ENCODE peak calls at places on chromosomes 7 and 10, in five cellular contexts. E is RWPE1, Y is AG04450, C is glutamatergic neuron, X is A549. J is an unnamed sample.

GRCh38 chr10:86361134-86362128 is 5.2 kb downstream of the GRID1 start:
- DNase-seq in E (no peak), Y (no peak), C (peak), X (no peak), J (no peak)

GRCh38 chr10:77428776-77429395 is 208.7 kb downstream of the KCNMA1 start:
- DNase-seq in E (peak), Y (peak), C (peak), X (peak), J (peak)

GRCh38 chr10:130336612-130337304 is 200.6 kb downstream of the GLRX3 start:
- DNase-seq in E (no peak), Y (no peak), C (peak), X (no peak), J (no peak)

GRCh38 chr10:20970044-20970443 is 72.9 kb upstream of the NEBL start:
- DNase-seq in E (peak), Y (no peak), C (no peak), X (no peak), J (no peak)

GRCh38 chr7:156055206-156055822 is 243.1 kb upstream of the SHH start:
- DNase-seq in E (no peak), Y (no peak), C (no peak), X (peak), J (no peak)

GRCh38 chr7:13291010-13291409 is 603.6 kb downstream of the ARL4A start:
- DNase-seq in E (no peak), Y (no peak), C (no peak), X (no peak), J (no peak)

GRCh38 chr7:137086896-137087295 is 218.4 kb downstream of the CHRM2 start:
- DNase-seq in E (no peak), Y (no peak), C (no peak), X (no peak), J (no peak)

GRCh38 chr7:3880221-3880935 is 579.3 kb downstream of the SDK1 start:
- DNase-seq in E (no peak), Y (no peak), C (no peak), X (no peak), J (no peak)

GRCh38 chr7:14637968-14638367 is 264.6 kb downstream of the DGKB start:
- DNase-seq in E (no peak), Y (no peak), C (no peak), X (no peak), J (no peak)

GRCh38 chr10:49633327-49634045 is 19.6 kb downstream of the CHAT start:
- DNase-seq in E (no peak), Y (no peak), C (peak), X (no peak), J (no peak)

GRCh38 chr7:141663081-141663510 is 38.9 kb downstream of the DENND11 start:
- DNase-seq in E (no peak), Y (no peak), C (no peak), X (peak), J (peak)

GRCh38 chr7:56110611-56111010 is 4.3 kb upstream of the CHCHD2 start:
- DNase-seq in E (no peak), Y (no peak), C (no peak), X (no peak), J (no peak)

GRCh38 chr10:44385726-44386438 is 985 bp upstream of the CXCL12 start:
- DNase-seq in E (no peak), Y (no peak), C (no peak), X (no peak), J (no peak)

GRCh38 chr7:90402785-90403173 is 482 bp upstream of the CLDN12 start:
- DNase-seq in E (no peak), Y (no peak), C (no peak), X (no peak), J (no peak)

GRCh38 chr7:152414779-152415178 is 21.0 kb downstream of the KMT2C start:
- DNase-seq in E (no peak), Y (no peak), C (no peak), X (no peak), J (no peak)

GRCh38 chr7:106367018-106367420 is 82.2 kb upstream of the NAMPT start:
- DNase-seq in E (no peak), Y (no peak), C (no peak), X (no peak), J (no peak)

GRCh38 chr10:123995461-123996131 is 97.8 kb downstream of the CHST15 start:
- DNase-seq in E (peak), Y (peak), C (peak), X (peak), J (peak)

GRCh38 chr10:101311440-101312067 is 42.4 kb upstream of the BTRC start:
- DNase-seq in E (no peak), Y (no peak), C (no peak), X (no peak), J (no peak)

GRCh38 chr10:42940487-42941157 is 136.2 kb upstream of the RET start:
- DNase-seq in E (no peak), Y (no peak), C (no peak), X (no peak), J (no peak)

GRCh38 chr10:72800000-72800740 is 93.4 kb upstream of the OIT3 start:
- DNase-seq in E (no peak), Y (no peak), C (no peak), X (no peak), J (no peak)

GRCh38 chr10:85635650-85636049 is 730.9 kb downstream of the GRID1 start:
- DNase-seq in E (no peak), Y (no peak), C (no peak), X (no peak), J (no peak)

GRCh38 chr10:29807407-29807806 is 172.6 kb upstream of the SVIL start:
- DNase-seq in E (peak), Y (no peak), C (no peak), X (peak), J (peak)

GRCh38 chr10:114393482-114393881 is 10.8 kb downstream of the AFAP1L2 start:
- DNase-seq in E (peak), Y (no peak), C (no peak), X (no peak), J (no peak)

GRCh38 chr7:129845972-129846327 is 106.8 kb downstream of the UBE2H start:
- DNase-seq in E (peak), Y (peak), C (no peak), X (peak), J (no peak)

GRCh38 chr7:151368136-151368571 is 26.5 kb downstream of the NUB1 start:
- DNase-seq in E (peak), Y (peak), C (peak), X (peak), J (peak)

GRCh38 chr10:90571876-90572275 is 286.0 kb downstream of the HTR7 start:
- DNase-seq in E (no peak), Y (no peak), C (no peak), X (no peak), J (no peak)

GRCh38 chr10:35781643-35782035 is 139.5 kb upstream of the FZD8 start:
- DNase-seq in E (no peak), Y (no peak), C (no peak), X (peak), J (peak)

GRCh38 chr10:7410800-7411670 is at the start of gene SFMBT2:
- DNase-seq in E (peak), Y (peak), C (peak), X (peak), J (peak)

GRCh38 chr10:129838794-129839193 is 125.3 kb downstream of the EBF3 start:
- DNase-seq in E (no peak), Y (no peak), C (no peak), X (no peak), J (no peak)

GRCh38 chr7:114889646-114890285 is 32.1 kb upstream of the MDFIC start:
- DNase-seq in E (peak), Y (peak), C (no peak), X (peak), J (no peak)

GRCh38 chr7:101308245-101309085 is 13.1 kb downstream of the IFT22 start:
- DNase-seq in E (peak), Y (no peak), C (peak), X (peak), J (peak)

GRCh38 chr7:94064541-94065191 is 60.5 kb upstream of the BET1 start:
- DNase-seq in E (no peak), Y (no peak), C (no peak), X (no peak), J (no peak)

GRCh38 chr7:137760111-137760510 is 86.7 kb downstream of the DGKI start:
- DNase-seq in E (no peak), Y (no peak), C (no peak), X (no peak), J (no peak)

GRCh38 chr7:74429153-74429747 is 24.5 kb upstream of the GTF2IRD1 start:
- DNase-seq in E (no peak), Y (peak), C (no peak), X (peak), J (no peak)

GRCh38 chr7:69213882-69214281 is 384.4 kb upstream of the AUTS2 start:
- DNase-seq in E (no peak), Y (no peak), C (no peak), X (peak), J (no peak)

GRCh38 chr7:69211336-69211735 is 386.9 kb upstream of the AUTS2 start:
- DNase-seq in E (no peak), Y (no peak), C (peak), X (no peak), J (no peak)

GRCh38 chr7:69208848-69209247 is 389.4 kb upstream of the AUTS2 start:
- DNase-seq in E (no peak), Y (no peak), C (no peak), X (no peak), J (no peak)

GRCh38 chr7:69211739-69212138 is 386.5 kb upstream of the AUTS2 start:
- DNase-seq in E (no peak), Y (no peak), C (peak), X (peak), J (no peak)
- TF ChIP-seq CTCF in E (no peak), Y (no peak), C (peak), X (peak), J (no peak)

GRCh38 chr10:127315888-127316287 is 119.5 kb upstream of the INSYN2A start:
- DNase-seq in E (peak), Y (no peak), C (no peak), X (no peak), J (no peak)
- TF ChIP-seq CTCF in E (no peak), Y (no peak), C (no peak), X (no peak), J (no peak)

GRCh38 chr7:28748934-28749584 is 209.1 kb downstream of the TRIL start:
- DNase-seq in E (peak), Y (no peak), C (no peak), X (peak), J (peak)
- TF ChIP-seq CTCF in E (no peak), Y (no peak), C (no peak), X (no peak), J (no peak)

GRCh38 chr10:118856106-118856505 is 101.3 kb upstream of the CACUL1 start:
- DNase-seq in E (no peak), Y (no peak), C (no peak), X (no peak), J (no peak)

GRCh38 chr10:118845776-118846175 is 91.0 kb upstream of the CACUL1 start:
- DNase-seq in E (no peak), Y (no peak), C (no peak), X (no peak), J (no peak)

GRCh38 chr10:118853916-118854315 is 99.1 kb upstream of the CACUL1 start:
- DNase-seq in E (no peak), Y (no peak), C (no peak), X (no peak), J (no peak)

GRCh38 chr10:118851062-118852035 is 96.6 kb upstream of the CACUL1 start:
- DNase-seq in E (no peak), Y (no peak), C (no peak), X (no peak), J (no peak)

DNA sequence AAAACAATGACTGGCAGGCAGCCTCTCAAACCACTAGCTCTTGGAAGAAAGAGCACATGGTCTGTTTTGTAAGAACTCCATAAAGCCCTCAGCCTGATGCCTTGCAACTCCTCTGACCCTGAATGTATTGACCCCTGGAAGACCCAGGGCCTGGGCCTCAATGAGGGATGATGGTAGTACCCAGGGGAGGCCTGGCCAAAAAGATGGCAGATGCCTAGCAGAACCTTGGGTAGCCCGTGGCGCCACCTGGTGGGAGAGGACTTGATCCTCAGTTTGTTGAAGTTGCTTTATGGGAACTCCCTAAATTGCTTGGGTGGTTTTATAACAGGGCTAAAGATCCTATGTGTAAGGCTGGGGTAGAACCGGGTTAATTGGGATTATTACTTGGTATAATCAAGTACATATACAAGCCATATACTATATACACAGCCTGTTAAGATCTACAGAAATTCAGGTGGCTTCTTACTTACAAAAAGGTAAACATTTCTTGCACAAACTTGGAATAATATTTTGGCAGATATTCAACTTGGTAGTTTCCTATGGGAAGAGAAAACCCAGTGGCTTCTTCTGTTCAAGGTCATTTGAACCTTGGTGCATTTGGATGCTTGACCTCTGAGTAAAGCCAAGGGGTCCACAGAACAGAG is 95.8 kb upstream of the CACUL1 start:
- DNase-seq in E (peak), Y (no peak), C (peak), X (peak), J (peak)
- TF ChIP-seq CTCF in E (peak), Y (peak), C (peak), X (peak), J (peak)

DNA sequence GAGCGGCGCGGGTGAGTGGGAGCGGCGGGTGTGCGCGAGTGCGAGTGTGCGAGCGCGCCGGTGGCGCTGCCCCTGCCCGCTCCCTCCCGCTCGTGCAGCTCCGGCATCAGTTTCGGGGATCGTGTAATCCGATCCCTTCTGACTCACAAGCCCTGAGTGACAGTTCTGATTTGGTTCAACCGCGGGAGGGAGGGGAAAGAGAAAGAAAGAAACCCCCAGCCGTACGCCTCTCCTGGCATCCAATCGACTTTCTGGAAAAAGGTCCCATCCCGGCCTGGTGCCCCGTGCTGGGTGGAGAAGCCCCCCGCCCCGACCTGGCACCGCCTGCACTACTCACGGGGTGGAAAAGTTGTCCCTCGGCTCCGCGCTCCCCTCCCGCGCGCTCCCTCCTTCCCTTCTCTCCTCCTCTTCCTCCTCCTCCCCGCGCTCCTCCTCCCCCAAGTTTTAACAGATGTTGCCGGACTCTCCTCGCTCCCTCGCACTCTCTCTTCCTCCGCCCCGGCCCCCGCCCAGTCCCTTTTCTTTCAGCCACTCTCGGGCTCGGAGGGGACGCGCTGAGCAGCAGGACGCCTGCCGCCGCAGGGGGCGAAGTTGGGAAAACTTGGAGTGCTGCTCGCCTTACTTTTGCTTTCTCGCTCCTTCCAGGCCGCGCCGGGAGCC is at the start of gene GLI3:
- DNase-seq in E (peak), Y (peak), C (peak), X (peak), J (peak)
- TF ChIP-seq CTCF in E (peak), Y (peak), C (no peak), X (no peak), J (no peak)

DNA sequence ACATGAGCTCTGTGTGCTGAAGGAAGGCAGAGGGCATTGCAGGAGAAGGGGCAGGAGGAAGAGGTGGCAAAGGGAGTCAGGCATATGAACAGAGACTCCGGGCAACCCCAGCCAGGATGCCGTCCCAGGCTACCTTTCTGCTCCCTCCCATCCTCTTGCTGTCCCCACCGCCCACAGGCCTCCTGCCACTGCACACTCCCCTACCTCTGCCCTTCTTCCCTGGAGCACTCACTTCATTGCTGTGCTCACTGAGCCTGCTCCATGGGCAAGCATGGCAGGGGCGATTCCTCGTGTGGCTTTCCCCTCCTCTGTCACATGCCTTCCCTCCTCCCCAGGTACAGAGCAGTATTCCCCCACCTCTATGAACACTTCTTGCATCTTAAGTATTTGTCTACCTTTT is 93.4 kb downstream of the FANK1 start:
- DNase-seq in E (no peak), Y (no peak), C (no peak), X (no peak), J (no peak)
- TF ChIP-seq CTCF in E (no peak), Y (no peak), C (no peak), X (no peak), J (no peak)

DNA sequence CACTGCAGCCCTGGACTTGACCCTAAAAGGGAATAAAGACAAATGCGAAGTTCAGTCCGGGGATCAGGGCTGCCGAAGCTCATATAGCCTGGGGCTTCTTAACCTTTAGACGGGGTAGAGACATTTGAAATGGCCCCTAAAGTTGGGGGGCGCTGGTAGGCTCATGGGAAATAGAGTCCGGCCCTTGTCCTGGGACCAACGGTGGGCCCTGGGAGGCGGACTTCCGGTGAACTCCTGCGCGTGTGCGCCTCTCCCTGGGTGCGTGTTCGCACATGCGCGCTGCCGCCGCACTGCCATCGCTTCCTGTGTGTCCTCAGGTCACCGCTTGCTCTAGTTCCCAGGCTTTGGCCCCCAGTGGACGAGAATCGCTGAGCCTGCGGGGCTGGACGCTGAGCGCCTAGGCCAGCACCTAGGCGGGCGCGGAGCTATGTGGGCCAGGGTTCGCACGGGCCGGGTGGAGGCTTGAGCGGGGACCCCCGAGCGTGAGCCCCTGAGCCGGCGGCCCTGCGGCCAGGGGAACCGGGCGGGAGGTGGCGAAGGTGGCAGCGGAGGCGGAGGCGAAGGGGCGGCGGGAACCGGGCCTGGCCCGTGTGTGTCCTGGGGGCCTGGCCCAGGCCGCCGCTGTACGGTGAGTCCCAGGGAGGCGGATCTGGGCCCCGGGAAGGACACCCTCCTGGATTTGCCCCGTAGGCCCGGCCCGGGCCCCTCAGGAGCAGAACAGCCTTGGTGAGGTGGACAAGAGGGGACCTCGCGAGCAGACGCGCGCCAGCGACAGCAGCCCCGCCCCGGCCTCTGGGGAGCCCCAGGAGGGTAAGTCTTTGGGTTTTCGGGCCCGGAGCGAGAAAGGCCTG is 23.0 kb upstream of the ZNF12 start:
- DNase-seq in E (peak), Y (peak), C (peak), X (peak), J (peak)
- TF ChIP-seq CTCF in E (no peak), Y (no peak), C (no peak), X (no peak), J (no peak)

DNA sequence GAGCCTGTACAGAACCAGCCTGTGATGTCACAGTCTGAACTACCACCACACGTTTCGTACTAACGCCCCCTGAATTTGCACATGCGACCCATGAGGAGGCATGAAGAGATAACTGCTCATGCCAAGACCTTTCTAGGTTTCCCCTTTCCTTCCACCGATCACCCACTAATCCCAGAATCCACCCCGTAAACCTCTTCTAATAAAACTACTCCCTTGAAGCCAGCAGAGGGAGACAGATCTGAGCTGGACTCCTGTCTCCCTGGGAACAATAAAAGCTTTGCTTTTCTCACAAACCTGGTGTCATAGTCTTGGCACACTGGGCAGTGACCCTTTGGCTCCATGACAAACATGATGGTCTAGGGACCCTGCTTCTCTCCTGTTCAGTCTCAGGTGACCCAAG is 144.5 kb downstream of the FRMD4A start:
- DNase-seq in E (no peak), Y (no peak), C (no peak), X (peak), J (no peak)
- TF ChIP-seq CTCF in E (no peak), Y (peak), C (peak), X (no peak), J (no peak)

GRCh38 chr7:29610031-29610490 is 46.4 kb downstream of the PRR15 start:
- DNase-seq in E (no peak), Y (no peak), C (no peak), X (no peak), J (no peak)
- TF ChIP-seq CTCF in E (peak), Y (no peak), C (peak), X (no peak), J (no peak)

J was measured in Calu3.